ENCODE peak calls at places on chromosomes 5 and 9, in ten cellular contexts. Y is RWPE1; S is left lung; F is GM04504; L is stromal cell of bone marrow; U is M059J; E is central memory CD8-positive, alpha-beta T cell; W is fibroblast of lung; H is H9; I is Ammon's horn. T is an unnamed sample.

GRCh38 chr5:139182528-139183296 is 15.5 kb downstream of the SIL1 start:
- DNase-seq in Y (no peak), S (no peak), F (no peak), L (no peak), U (no peak), E (no peak), W (no peak), H (no peak), I (no peak), T (no peak)

GRCh38 chr5:154403234-154403633 is 42.6 kb upstream of the SAP30L start:
- DNase-seq in Y (no peak), S (no peak), F (no peak), L (no peak), U (no peak), E (no peak), W (no peak), H (no peak), I (no peak), T (no peak)

GRCh38 chr5:150783422-150783928 is 4.9 kb downstream of the SMIM3 start:
- DNase-seq in Y (peak), S (peak), F (peak), L (peak), U (peak), E (peak), W (peak), H (peak), I (peak), T (peak)

GRCh38 chr9:92535940-92536850 is at the start of gene ECM2:
- DNase-seq in Y (no peak), S (no peak), F (peak), L (peak), U (peak), E (no peak), W (peak), H (no peak), I (peak), T (no peak)

GRCh38 chr5:158739941-158740340 is 359.8 kb downstream of the EBF1 start:
- DNase-seq in Y (no peak), S (no peak), F (no peak), L (peak), U (no peak), E (no peak), W (peak), H (no peak), I (no peak), T (no peak)

GRCh38 chr9:78893758-78894157 is 596.8 kb downstream of the PSAT1 start:
- DNase-seq in Y (no peak), S (no peak), F (no peak), L (peak), U (no peak), E (no peak), W (no peak), H (no peak), I (no peak), T (no peak)

GRCh38 chr5:16741007-16741406 is 124.2 kb upstream of the RETREG1 start:
- DNase-seq in Y (peak), S (no peak), F (no peak), L (no peak), U (no peak), E (no peak), W (peak), H (peak), I (peak), T (no peak)

GRCh38 chr9:13267743-13268142 is 11.7 kb downstream of the MPDZ start:
- DNase-seq in Y (peak), S (no peak), F (peak), L (peak), U (peak), E (no peak), W (peak), H (no peak), I (no peak), T (no peak)

GRCh38 chr9:134163374-134164196 is 779 bp downstream of the RNU6ATAC start:
- DNase-seq in Y (no peak), S (peak), F (peak), L (no peak), U (peak), E (peak), W (peak), H (peak), I (peak), T (no peak)

GRCh38 chr5:141883184-141883947 is 5.2 kb upstream of the PCDH1 start:
- DNase-seq in Y (peak), S (no peak), F (no peak), L (no peak), U (peak), E (no peak), W (peak), H (peak), I (no peak), T (no peak)

GRCh38 chr9:92141144-92142129 is 26.2 kb upstream of the SPTLC1 start:
- DNase-seq in Y (peak), S (no peak), F (no peak), L (peak), U (peak), E (no peak), W (peak), H (peak), I (no peak), T (no peak)

GRCh38 chr5:61673007-61673735 is 341.1 kb downstream of the ZSWIM6 start:
- DNase-seq in Y (peak), S (no peak), F (no peak), L (peak), U (peak), E (no peak), W (peak), H (no peak), I (no peak), T (no peak)